ENCODE peak calls at places on chromosomes 2 and 18, in five cellular contexts. F is NCI-H524 treated with DMSO at 0.1 percent for 48 hours, X is renal cortical epithelial cell, I is memory B cell, B is GM10248. C is an unnamed sample.

GRCh38 chr18:69725009-69725408 is 222.7 kb downstream of the CD226 start:
- DNase-seq in X (no peak), B (no peak), F (no peak), I (no peak), C (no peak)

GRCh38 chr18:8990276-8991031 is 112.0 kb upstream of the NDUFV2 start:
- DNase-seq in B (no peak), F (no peak), I (no peak), X (no peak), C (no peak)

GRCh38 chr2:105546623-105546964 is 147.7 kb upstream of the FHL2 start:
- DNase-seq in X (no peak), I (no peak), B (no peak), F (no peak), C (no peak)

GRCh38 chr2:11310212-11310611 is 34.2 kb downstream of the ROCK2 start:
- DNase-seq in F (no peak), B (no peak), I (no peak), X (peak; percentile 14), C (no peak)

GRCh38 chr2:237866119-237866621 is 6.7 kb downstream of the RAMP1 start:
- DNase-seq in I (no peak), B (no peak), X (peak; percentile 45), F (no peak), C (no peak)

GRCh38 chr2:206193643-206194382 is 34.1 kb downstream of the EEF1B2 start:
- DNase-seq in F (no peak), I (no peak), B (no peak), X (no peak), C (no peak)

GRCh38 chr2:186424265-186424664 is 61.8 kb upstream of the ZC3H15 start:
- DNase-seq in F (no peak), X (no peak), B (no peak), I (no peak), C (no peak)

GRCh38 chr2:109382236-109382930 is 231.4 kb downstream of the SEPTIN10 start:
- DNase-seq in B (no peak), I (no peak), X (no peak), F (no peak), C (no peak)

GRCh38 chr2:179543361-179543901 is 278.8 kb upstream of the SESTD1 start:
- DNase-seq in X (peak; percentile 48), F (no peak), B (no peak), I (no peak), C (no peak)

GRCh38 chr2:131112477-131113027 is 7.4 kb downstream of the PLEKHB2 start:
- DNase-seq in X (peak; percentile 58), I (no peak), F (no peak), B (no peak), C (no peak)

GRCh38 chr2:198100323-198100722 is 295.9 kb downstream of the PLCL1 start:
- DNase-seq in I (no peak), F (no peak), X (peak; percentile 77), B (no peak), C (no peak)

GRCh38 chr2:239192456-239192855 is 208.4 kb downstream of the HDAC4 start:
- DNase-seq in B (no peak), F (no peak), I (no peak), X (no peak), C (no peak)

GRCh38 chr2:115609978-115610377 is 1167.5 kb downstream of the DPP10 start:
- DNase-seq in B (no peak), F (no peak), X (no peak), I (no peak), C (no peak)

GRCh38 chr2:73075477-73076373 is 4.2 kb upstream of the SFXN5 start:
- DNase-seq in B (no peak), X (no peak), F (no peak), I (no peak), C (peak; percentile 70)

GRCh38 chr2:207012461-207012860 is 73.1 kb downstream of the CPO start:
- DNase-seq in F (no peak), X (peak; percentile 62), I (no peak), B (no peak), C (no peak)

GRCh38 chr2:169761970-169762292 is 28.3 kb downstream of the KLHL23 start:
- DNase-seq in F (no peak), I (no peak), X (no peak), B (no peak), C (no peak)

C was measured in globus pallidus.